ENCODE peak calls at places on chromosomes 12 and 14, in five cellular contexts. J is CD8-positive, alpha-beta memory T cell; L is effector memory CD4-positive, alpha-beta T cell; R is fibroblast of lung; D is uterus. M is an unnamed sample.
A peak's percentile ranks its signal among the peaks of the same experiment; 100 is the strongest.

GRCh38 chr12:122079038-122079531 is 529 bp downstream of the MLXIP start:
- DNase-seq in J (no peak), L (no peak), R (no peak), D (no peak), M (no peak)

GRCh38 chr12:56633465-56634241 is 3.5 kb upstream of the BAZ2A start:
- DNase-seq in J (no peak), L (no peak), R (no peak), D (no peak), M (no peak)

GRCh38 chr12:34379142-34379541 is 356.8 kb downstream of the ALG10 start:
- DNase-seq in J (no peak), L (no peak), R (no peak), D (no peak), M (no peak)

GRCh38 chr12:117098361-117099217 is 627 bp downstream of the TESC start:
- DNase-seq in J (no peak), L (no peak), R (no peak), D (no peak), M (peak; percentile 36)

GRCh38 chr12:95322335-95322734 is 104.7 kb downstream of the VEZT start:
- DNase-seq in J (no peak), L (no peak), R (peak; percentile 40), D (no peak), M (no peak)

GRCh38 chr14:75417674-75418073 is 10.1 kb upstream of the JDP2 start:
- DNase-seq in J (no peak), L (no peak), R (peak; percentile 46), D (no peak), M (no peak)

GRCh38 chr12:24928131-24928530 is 20.8 kb downstream of the BCAT1 start:
- DNase-seq in J (no peak), L (no peak), R (no peak), D (no peak), M (no peak)

GRCh38 chr14:49249022-49249421 is 337.2 kb downstream of the RPS29 start:
- DNase-seq in J (no peak), L (no peak), R (peak; percentile 42), D (no peak), M (no peak)

GRCh38 chr12:105960319-105961076 is 178.3 kb downstream of the NUAK1 start:
- DNase-seq in J (no peak), L (no peak), R (peak; percentile 88), D (no peak), M (no peak)

GRCh38 chr12:108403952-108404351 is 64.8 kb upstream of the CMKLR1 start:
- DNase-seq in J (no peak), L (no peak), R (no peak), D (no peak), M (no peak)

GRCh38 chr12:43882578-43883178 is 46.8 kb downstream of the TMEM117 start:
- DNase-seq in J (peak; percentile 5), L (peak; percentile 6), R (peak; percentile 50), D (no peak), M (no peak)

GRCh38 chr12:26246483-26247164 is 51.3 kb downstream of the SSPN start:
- DNase-seq in J (no peak), L (no peak), R (no peak), D (no peak), M (no peak)

GRCh38 chr14:101220921-101221510 is 317.5 kb upstream of the RTL1 start:
- DNase-seq in J (no peak), L (no peak), R (no peak), D (no peak), M (no peak)

GRCh38 chr14:30550335-30550734 is 8.6 kb upstream of the G2E3 start:
- DNase-seq in J (no peak), L (no peak), R (peak; percentile 83), D (no peak), M (no peak)

GRCh38 chr14:34682787-34683321 is 31.5 kb downstream of the CFL2 start:
- DNase-seq in J (no peak), L (no peak), R (peak; percentile 73), D (no peak), M (no peak)

GRCh38 chr14:79661762-79662161 is 549.5 kb downstream of the DIO2 start:
- DNase-seq in J (no peak), L (no peak), R (peak; percentile 62), D (no peak), M (no peak)

GRCh38 chr12:64810831-64811230 is 13.6 kb upstream of the TBC1D30 start:
- DNase-seq in J (no peak), L (no peak), R (no peak), D (no peak), M (no peak)

GRCh38 chr12:33825442-33825841 is 196.9 kb upstream of the ALG10 start:
- DNase-seq in J (no peak), L (no peak), R (peak; percentile 0), D (no peak), M (no peak)

GRCh38 chr12:77723308-77723707 is 107.4 kb upstream of the NAV3 start:
- DNase-seq in J (no peak), L (no peak), R (no peak), D (no peak), M (no peak)

GRCh38 chr12:92602476-92602875 is 100.3 kb upstream of the PLEKHG7 start:
- DNase-seq in J (no peak), L (no peak), R (peak; percentile 84), D (no peak), M (no peak)

GRCh38 chr12:114625294-114625851 is 58.6 kb downstream of the TBX3 start:
- DNase-seq in J (no peak), L (no peak), R (peak; percentile 67), D (no peak), M (no peak)

GRCh38 chr14:95674613-95675012 is 11.6 kb upstream of the TCL1B start:
- DNase-seq in J (no peak), L (no peak), R (no peak), D (no peak), M (no peak)

GRCh38 chr12:55909513-55909884 is 18.2 kb downstream of the PYM1 start:
- DNase-seq in J (no peak), L (no peak), R (no peak), D (no peak), M (no peak)

GRCh38 chr14:71720978-71721624 is 211.1 kb upstream of the RGS6 start:
- DNase-seq in J (no peak), L (no peak), R (peak; percentile 81), D (no peak), M (no peak)

GRCh38 chr12:85733984-85734383 is 102.2 kb downstream of the RASSF9 start:
- DNase-seq in J (no peak), L (no peak), R (peak; percentile 18), D (no peak), M (no peak)

GRCh38 chr12:2064078-2064507 is 11.3 kb downstream of the CACNA1C start:
- DNase-seq in J (no peak), L (no peak), R (peak; percentile 86), D (no peak), M (no peak)

GRCh38 chr12:129928643-129929042 is 24.8 kb upstream of the TMEM132D start:
- DNase-seq in J (no peak), L (no peak), R (no peak), D (no peak), M (no peak)

GRCh38 chr14:75561013-75561432 is 17.4 kb upstream of the FLVCR2 start:
- DNase-seq in J (peak; percentile 47), L (no peak), R (peak; percentile 68), D (peak; percentile 55), M (peak; percentile 65)

GRCh38 chr12:113049976-113050742 is 6.4 kb upstream of the DTX1 start:
- DNase-seq in J (no peak), L (no peak), R (no peak), D (no peak), M (no peak)

GRCh38 chr14:52825085-52825484 is 33.7 kb upstream of the GNPNAT1 start:
- DNase-seq in J (no peak), L (no peak), R (no peak), D (no peak), M (no peak)

DNA sequence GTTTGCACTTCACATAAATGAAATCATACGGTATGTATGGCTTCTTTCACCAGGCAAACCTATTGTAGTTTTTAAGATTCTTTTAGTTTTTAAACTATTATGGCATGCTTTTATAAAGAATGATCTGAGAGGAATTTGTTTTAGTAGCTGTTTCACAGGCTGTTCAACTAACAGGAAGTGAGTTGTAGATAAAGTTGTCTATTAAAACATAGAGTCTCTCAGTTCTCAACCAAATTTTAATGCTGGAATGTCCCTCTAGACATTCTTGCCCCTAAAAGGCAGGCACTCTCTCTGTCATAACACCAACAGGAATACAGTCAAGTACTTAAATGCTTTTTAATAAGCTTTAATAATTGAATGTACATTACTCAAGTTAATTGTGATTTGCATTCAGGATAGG is 102.7 kb upstream of the DACT1 start:
- DNase-seq in J (no peak), L (no peak), R (peak; percentile 63), D (no peak), M (no peak)
- H3K4me3 ChIP-seq in J (no peak overlapping the region), L (no peak overlapping the region), R (no peak overlapping the region), D (no peak overlapping the region), M (no peak overlapping the region)

GRCh38 chr12:6551063-6551461 is 4.8 kb downstream of the IFFO1 start:
- DNase-seq in J (no peak), L (no peak), R (peak; percentile 22), D (peak; percentile 56), M (peak; percentile 92)
- H3K27ac ChIP-seq in J (no peak overlapping the region), L (no peak overlapping the region), R (peak overlapping the region; percentile 97), D (peak overlapping the region; percentile 93), M (peak overlapping the region; percentile 65)

DNA sequence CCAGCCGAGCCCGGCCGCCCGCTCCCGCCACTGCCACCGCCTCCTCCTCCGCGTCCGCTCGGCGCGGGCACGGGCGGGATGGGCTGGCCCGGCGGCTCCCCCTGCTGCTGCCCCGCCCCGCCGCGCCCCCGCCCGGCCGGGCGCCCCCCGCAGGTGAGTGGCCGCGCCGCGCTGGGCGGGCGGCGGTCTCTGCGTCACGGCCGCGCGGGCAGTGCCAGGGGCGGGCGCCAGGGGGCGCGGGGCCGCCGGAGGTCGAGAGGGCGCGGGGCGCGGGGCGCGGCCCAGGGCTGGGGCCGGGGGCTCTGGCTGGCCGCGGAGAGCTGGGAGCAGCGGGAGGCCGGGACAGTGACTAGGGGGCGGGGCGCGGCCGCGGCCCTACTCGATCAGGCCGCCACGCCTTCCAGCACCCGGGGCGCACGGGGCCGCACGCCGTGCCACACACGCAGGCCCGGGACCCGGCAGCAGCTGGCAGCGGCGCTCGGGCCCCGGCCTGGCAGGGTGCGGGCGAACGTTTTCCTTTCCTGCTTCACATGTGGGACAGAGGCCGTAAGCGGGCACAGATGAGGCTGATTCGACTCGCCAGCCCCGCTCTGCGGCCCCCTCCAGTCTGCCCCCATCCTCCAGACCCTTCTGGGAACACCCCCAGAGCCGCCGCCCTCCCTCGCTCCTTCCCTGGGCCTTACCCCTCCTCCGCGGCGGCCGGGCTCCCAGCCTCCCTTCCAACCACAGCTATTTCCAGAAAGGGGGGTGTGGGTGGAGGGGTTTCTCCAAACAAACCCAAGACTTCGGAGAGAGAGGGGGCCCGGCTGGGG is 2.4 kb upstream of the TNS2 start:
- DNase-seq in J (peak; percentile 72), L (peak; percentile 67), R (peak; percentile 86), D (peak; percentile 86), M (peak; percentile 58)
- H3K4me3 ChIP-seq in J (peak overlapping the region; percentile 28), L (peak overlapping the region; percentile 13), R (peak overlapping the region; percentile 90), D (peak overlapping the region; percentile 70), M (peak overlapping the region; percentile 55)

DNA sequence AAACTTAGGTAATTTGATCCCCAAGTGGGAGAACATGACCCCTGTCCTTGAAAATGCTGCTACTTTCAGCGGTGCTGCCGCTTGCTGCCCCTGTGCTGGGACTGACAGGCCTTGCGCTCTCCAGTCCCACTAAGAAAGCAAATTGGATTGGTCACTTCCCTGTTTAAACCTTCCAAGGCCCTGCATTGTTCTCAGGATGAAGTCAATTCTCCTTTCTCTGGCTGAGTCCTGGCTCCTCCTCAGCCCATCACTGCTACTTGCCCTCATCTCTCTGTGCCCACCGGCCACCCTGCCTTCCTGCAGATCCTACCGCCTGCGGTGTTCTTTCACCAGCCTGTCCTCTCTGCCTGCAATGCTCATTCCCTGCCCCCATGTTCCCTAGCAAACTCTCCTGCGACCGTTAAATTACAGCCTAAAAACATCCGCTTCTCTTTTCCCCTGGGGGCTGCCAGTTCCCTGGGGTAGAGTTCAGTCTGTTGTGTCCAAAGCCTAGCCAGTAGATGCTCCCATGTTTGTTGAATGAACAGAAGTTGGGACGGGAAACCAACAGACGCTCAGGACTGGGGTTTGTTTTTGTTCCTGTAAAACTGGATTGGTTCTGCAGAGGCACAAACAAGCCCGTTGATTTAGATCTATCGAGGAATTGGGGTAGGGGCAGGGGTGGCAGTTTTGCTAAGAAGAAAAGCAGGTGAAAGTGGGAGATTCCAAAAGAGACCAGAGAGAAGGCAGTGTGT is 127.3 kb upstream of the HIF1A start:
- DNase-seq in J (no peak), L (no peak), R (no peak), D (no peak), M (no peak)
- H3K27ac ChIP-seq in J (no peak overlapping the region), L (no peak overlapping the region), R (peak overlapping the region; percentile 24), D (no peak overlapping the region), M (peak overlapping the region; percentile 52)

M was measured in dorsolateral prefrontal cortex.